ENCODE peak calls at places on chromosomes 12 and 14, in nine cellular contexts. K is thoracic aorta, S is SK-N-MC, Y is neural progenitor cell, Q is uterus, P is HCT116, B is pancreas, X is IMR-90, M is osteoblast. H is an unnamed sample.

GRCh38 chr14:77212933-77213656 is 31.5 kb downstream of the TMEM63C start:
- DNase-seq in K (no peak), S (no peak), Y (peak), Q (no peak), P (peak), B (peak), X (no peak), M (no peak), H (peak)

GRCh38 chr14:51776102-51776894 is 84.1 kb upstream of the GNG2 start:
- DNase-seq in K (no peak), S (no peak), Y (peak), Q (peak), P (peak), B (no peak), X (peak), M (peak), H (no peak)

GRCh38 chr14:80136358-80136757 is 74.9 kb downstream of the DIO2 start:
- DNase-seq in K (no peak), S (no peak), Y (peak), Q (no peak), P (no peak), B (peak), X (peak), M (no peak), H (peak)

GRCh38 chr14:101885254-101885576 is 79.2 kb upstream of the DYNC1H1 start:
- DNase-seq in K (no peak), S (no peak), Y (no peak), Q (no peak), P (no peak), B (no peak), X (no peak), M (no peak), H (no peak)

GRCh38 chr14:34030864-34031263 is 80.0 kb upstream of the EGLN3 start:
- DNase-seq in K (no peak), S (no peak), Y (no peak), Q (peak), P (no peak), B (no peak), X (peak), M (no peak), H (no peak)

GRCh38 chr12:93911436-93911835 is 234.3 kb downstream of the CRADD start:
- DNase-seq in K (no peak), S (no peak), Y (no peak), Q (no peak), P (no peak), B (no peak), X (peak), M (no peak), H (no peak)

GRCh38 chr14:95346820-95347219 is 27.1 kb upstream of the CLMN start:
- DNase-seq in K (no peak), S (no peak), Y (no peak), Q (no peak), P (no peak), B (no peak), X (no peak), M (no peak), H (no peak)

GRCh38 chr12:104788848-104789271 is 169.2 kb downstream of the SLC41A2 start:
- DNase-seq in K (no peak), S (no peak), Y (peak), Q (no peak), P (no peak), B (no peak), X (no peak), M (no peak), H (no peak)

GRCh38 chr12:53770281-53770680 is 18.5 kb upstream of the CISTR start:
- DNase-seq in K (no peak), S (no peak), Y (no peak), Q (no peak), P (peak), B (no peak), X (peak), M (no peak), H (peak)

GRCh38 chr12:97308576-97309198 is 153.9 kb upstream of the RMST start:
- DNase-seq in K (no peak), S (peak), Y (peak), Q (no peak), P (peak), B (no peak), X (peak), M (peak), H (no peak)

GRCh38 chr14:34692348-34692747 is 22.0 kb downstream of the CFL2 start:
- DNase-seq in K (no peak), S (no peak), Y (no peak), Q (no peak), P (no peak), B (no peak), X (no peak), M (peak), H (no peak)

GRCh38 chr14:103862393-103862782 is 15.0 kb upstream of the PPP1R13B start:
- DNase-seq in K (no peak), S (no peak), Y (no peak), Q (no peak), P (no peak), B (no peak), X (no peak), M (peak), H (no peak)

GRCh38 chr12:49823350-49823749 is 4.9 kb downstream of the NCKAP5L start:
- DNase-seq in K (no peak), S (no peak), Y (no peak), Q (no peak), P (no peak), B (no peak), X (no peak), M (peak), H (no peak)

GRCh38 chr12:107560906-107561285 is 124.7 kb upstream of the PWP1 start:
- DNase-seq in K (no peak), S (no peak), Y (no peak), Q (no peak), P (no peak), B (no peak), X (no peak), M (no peak), H (peak)

GRCh38 chr12:50224026-50224692 is 57.0 kb upstream of the CERS5 start:
- DNase-seq in K (no peak), S (no peak), Y (peak), Q (no peak), P (peak), B (peak), X (peak), M (peak), H (no peak)

GRCh38 chr14:68172664-68173063 is 353.1 kb downstream of the RAD51B start:
- DNase-seq in K (no peak), S (no peak), Y (no peak), Q (no peak), P (peak), B (peak), X (no peak), M (no peak), H (peak)
- H3K27ac ChIP-seq in K (no peak), S (no peak), Y (no peak), Q (peak), P (peak), B (peak), X (no peak), M (no peak), H (peak)

DNA sequence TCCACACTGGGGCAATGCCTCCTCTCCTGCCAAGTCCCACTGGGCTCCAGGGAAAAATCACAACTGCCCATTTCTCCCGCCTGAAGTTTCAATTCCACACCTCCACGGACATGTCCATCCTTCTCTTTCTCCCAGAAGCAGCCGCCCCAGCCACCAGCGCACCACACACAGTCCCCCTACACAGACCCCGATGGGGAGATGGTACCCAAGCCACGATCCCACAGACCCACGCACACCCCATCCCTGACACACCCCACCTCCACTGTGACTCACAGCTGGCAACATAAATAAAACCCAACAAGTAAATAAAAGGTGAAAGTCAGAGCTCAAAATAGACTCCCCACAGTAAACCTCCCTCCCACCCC is 2.6 kb downstream of the MSI1 start:
- DNase-seq in K (no peak), S (no peak), Y (no peak), Q (no peak), P (no peak), B (no peak), X (no peak), M (no peak), H (no peak)
- H3K27ac ChIP-seq in K (no peak), S (no peak), Y (no peak), Q (peak), P (no peak), B (peak), X (no peak), M (no peak), H (no peak)

GRCh38 chr12:114684098-114684869 is at the start of gene TBX3:
- DNase-seq in K (peak), S (peak), Y (peak), Q (peak), P (peak), B (peak), X (peak), M (peak), H (peak)
- H3K27ac ChIP-seq in K (peak), S (peak), Y (no peak), Q (peak), P (peak), B (peak), X (peak), M (peak), H (peak)

GRCh38 chr12:26113194-26113654 is 11.6 kb downstream of the BHLHE41 start:
- DNase-seq in K (no peak), S (no peak), Y (peak), Q (no peak), P (no peak), B (peak), X (no peak), M (no peak), H (no peak)
- H3K27ac ChIP-seq in K (peak), S (no peak), Y (no peak), Q (peak), P (peak), B (peak), X (no peak), M (no peak), H (no peak)

DNA sequence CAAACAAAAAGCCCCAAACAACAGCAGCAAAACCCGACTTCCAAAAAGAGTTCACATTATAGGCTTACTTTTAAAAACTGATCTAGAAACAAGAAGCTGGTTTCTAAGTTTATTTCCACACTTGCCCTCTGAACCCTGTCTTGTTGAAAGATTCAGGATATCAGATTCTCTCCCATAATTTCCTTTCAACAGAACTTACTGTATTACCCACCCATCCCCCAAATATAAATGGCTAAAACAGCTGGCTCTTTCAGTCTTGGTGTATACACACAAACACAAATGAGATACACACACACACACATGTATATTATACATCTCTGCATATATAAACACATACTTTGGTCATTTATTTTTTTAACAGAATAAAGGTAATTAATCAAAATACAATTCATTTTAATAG is 460.9 kb downstream of the ZFP36L1 start:
- DNase-seq in K (no peak), S (no peak), Y (no peak), Q (no peak), P (no peak), B (no peak), X (peak), M (no peak), H (no peak)
- H3K27ac ChIP-seq in K (no peak), S (peak), Y (no peak), Q (no peak), P (no peak), B (no peak), X (no peak), M (no peak), H (no peak)

DNA sequence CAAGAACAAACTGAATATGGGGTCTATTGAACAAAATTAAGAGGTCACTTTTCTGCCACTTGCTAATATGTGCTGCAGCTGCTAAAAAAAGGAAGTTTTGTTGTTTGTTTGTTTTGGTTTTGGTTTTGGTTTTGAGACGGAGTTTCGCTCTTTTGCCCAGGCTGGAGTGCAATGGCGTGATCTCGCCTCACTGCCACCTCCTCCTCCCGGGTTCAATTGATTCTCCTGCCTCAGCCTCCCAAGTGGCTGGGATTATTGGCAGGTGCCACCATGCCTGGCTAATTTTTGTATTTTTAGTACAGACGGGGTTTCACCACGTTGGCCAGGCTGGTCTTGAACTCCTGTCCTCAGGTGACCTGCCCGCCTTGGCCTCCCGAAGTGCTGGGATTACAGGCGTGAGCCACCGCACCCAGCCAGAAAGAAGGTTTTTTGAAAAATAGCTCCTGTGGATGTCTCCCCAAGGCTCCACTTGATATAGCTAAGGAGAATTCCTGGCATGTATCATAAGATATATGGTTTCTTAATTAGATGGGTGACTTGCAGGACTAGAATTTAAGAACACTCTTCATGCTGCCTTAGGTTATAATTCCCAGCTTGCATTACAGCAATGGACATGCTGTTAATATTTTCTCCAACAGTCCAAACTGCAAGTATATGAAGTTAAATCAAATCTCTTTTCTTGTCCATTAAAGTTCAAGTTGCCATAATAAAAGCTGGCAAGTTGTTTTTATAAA is 237.6 kb upstream of the AMIGO2 start:
- DNase-seq in K (no peak), S (no peak), Y (no peak), Q (no peak), P (no peak), B (no peak), X (no peak), M (no peak), H (no peak)
- H3K27ac ChIP-seq in K (no peak), S (no peak), Y (no peak), Q (no peak), P (no peak), B (no peak), X (no peak), M (no peak), H (no peak)